ENCODE peak calls at places on chromosomes 13 and 19, in five cellular contexts. One of them, this sample, is unnamed.

GRCh38 chr19:18603255-18603957 is 3.2 kb downstream of the CRLF1 start:
- DNase-seq in T-cell: no peak
- DNase-seq in GM10248: no peak
- DNase-seq in epithelial cell of esophagus: no peak
- DNase-seq in amniotic stem cell: no peak
- DNase-seq in this sample: no peak

GRCh38 chr19:4059931-4060620 is 6.6 kb downstream of the ZBTB7A start:
- DNase-seq in GM10248: peak
- DNase-seq in amniotic stem cell: no peak
- DNase-seq in epithelial cell of esophagus: peak
- DNase-seq in T-cell: peak
- DNase-seq in this sample: no peak

GRCh38 chr19:3537438-3538240 is 1.3 kb upstream of the TEKTIP1 start:
- DNase-seq in GM10248: no peak
- DNase-seq in T-cell: no peak
- DNase-seq in epithelial cell of esophagus: no peak
- DNase-seq in amniotic stem cell: no peak
- DNase-seq in this sample: no peak

GRCh38 chr19:16594681-16595091 is 22.5 kb upstream of the SLC35E1 start:
- DNase-seq in GM10248: no peak
- DNase-seq in epithelial cell of esophagus: no peak
- DNase-seq in amniotic stem cell: no peak
- DNase-seq in T-cell: peak
- DNase-seq in this sample: no peak

GRCh38 chr19:56594783-56595547 is at the start of gene ZNF71:
- DNase-seq in T-cell: peak
- DNase-seq in GM10248: peak
- DNase-seq in amniotic stem cell: peak
- DNase-seq in epithelial cell of esophagus: peak
- DNase-seq in this sample: peak

GRCh38 chr19:33551676-33552075 is 30.1 kb upstream of the PEPD start:
- DNase-seq in amniotic stem cell: no peak
- DNase-seq in epithelial cell of esophagus: no peak
- DNase-seq in GM10248: no peak
- DNase-seq in T-cell: no peak
- DNase-seq in this sample: no peak

GRCh38 chr13:113029487-113030258 is 60.7 kb downstream of the MCF2L start:
- DNase-seq in epithelial cell of esophagus: no peak
- DNase-seq in T-cell: peak
- DNase-seq in GM10248: peak
- DNase-seq in amniotic stem cell: no peak
- DNase-seq in this sample: peak

GRCh38 chr13:26220575-26220974 is 1.5 kb downstream of the RNF6 start:
- DNase-seq in T-cell: no peak
- DNase-seq in amniotic stem cell: no peak
- DNase-seq in epithelial cell of esophagus: peak
- DNase-seq in GM10248: no peak
- DNase-seq in this sample: no peak

GRCh38 chr19:36456831-36457230 is 32.5 kb downstream of the ZNF566 start:
- DNase-seq in epithelial cell of esophagus: no peak
- DNase-seq in GM10248: no peak
- DNase-seq in T-cell: no peak
- DNase-seq in amniotic stem cell: no peak
- DNase-seq in this sample: no peak

GRCh38 chr19:40294560-40294959 is 9.4 kb upstream of the AKT2 start:
- DNase-seq in epithelial cell of esophagus: no peak
- DNase-seq in GM10248: no peak
- DNase-seq in T-cell: no peak
- DNase-seq in amniotic stem cell: no peak
- DNase-seq in this sample: no peak

GRCh38 chr13:106573855-106574254 is 5.9 kb upstream of the ARGLU1 start:
- DNase-seq in epithelial cell of esophagus: peak
- DNase-seq in T-cell: no peak
- DNase-seq in amniotic stem cell: no peak
- DNase-seq in GM10248: no peak
- DNase-seq in this sample: no peak

GRCh38 chr19:1290245-1290698 is 4.6 kb downstream of the EFNA2 start:
- DNase-seq in epithelial cell of esophagus: no peak
- DNase-seq in GM10248: no peak
- DNase-seq in amniotic stem cell: no peak
- DNase-seq in T-cell: no peak
- DNase-seq in this sample: peak

GRCh38 chr19:58229255-58229639 is 533 bp downstream of the ZNF544 start:
- DNase-seq in amniotic stem cell: no peak
- DNase-seq in GM10248: no peak
- DNase-seq in T-cell: no peak
- DNase-seq in epithelial cell of esophagus: peak
- DNase-seq in this sample: no peak

GRCh38 chr19:1213391-1214286 is 8.1 kb downstream of the STK11 start:
- DNase-seq in T-cell: peak
- DNase-seq in epithelial cell of esophagus: peak
- DNase-seq in amniotic stem cell: no peak
- DNase-seq in GM10248: peak
- DNase-seq in this sample: no peak

GRCh38 chr19:35090795-35091214 is 24.8 kb upstream of the FXYD3 start:
- DNase-seq in GM10248: no peak
- DNase-seq in epithelial cell of esophagus: no peak
- DNase-seq in amniotic stem cell: no peak
- DNase-seq in T-cell: no peak
- DNase-seq in this sample: peak

GRCh38 chr19:34794289-34794960 is 21.4 kb upstream of the ZNF599 start:
- DNase-seq in GM10248: no peak
- DNase-seq in T-cell: no peak
- DNase-seq in amniotic stem cell: no peak
- DNase-seq in epithelial cell of esophagus: peak
- DNase-seq in this sample: no peak

GRCh38 chr19:18291019-18291524 is 9.7 kb upstream of the JUND start:
- DNase-seq in T-cell: no peak
- DNase-seq in epithelial cell of esophagus: no peak
- DNase-seq in GM10248: no peak
- DNase-seq in amniotic stem cell: no peak
- DNase-seq in this sample: no peak

GRCh38 chr19:12521996-12522395 is 29.3 kb downstream of the ZNF564 start:
- DNase-seq in amniotic stem cell: no peak
- DNase-seq in T-cell: no peak
- DNase-seq in GM10248: no peak
- DNase-seq in epithelial cell of esophagus: no peak
- DNase-seq in this sample: no peak

GRCh38 chr19:1109032-1109541 is 5.3 kb downstream of the GPX4 start:
- DNase-seq in epithelial cell of esophagus: no peak
- DNase-seq in GM10248: no peak
- DNase-seq in amniotic stem cell: no peak
- DNase-seq in T-cell: no peak
- DNase-seq in this sample: peak

GRCh38 chr13:75993246-75993645 is 357.1 kb downstream of the LMO7 start:
- DNase-seq in T-cell: no peak
- DNase-seq in epithelial cell of esophagus: no peak
- DNase-seq in GM10248: no peak
- DNase-seq in amniotic stem cell: no peak
- DNase-seq in this sample: no peak

GRCh38 chr19:387777-388176 is 21.2 kb downstream of the C2CD4C start:
- DNase-seq in T-cell: no peak
- DNase-seq in epithelial cell of esophagus: no peak
- DNase-seq in GM10248: no peak
- DNase-seq in amniotic stem cell: no peak
- DNase-seq in this sample: no peak

GRCh38 chr19:54905908-54906511 is at the start of gene NCR1:
- DNase-seq in T-cell: peak
- DNase-seq in epithelial cell of esophagus: no peak
- DNase-seq in GM10248: no peak
- DNase-seq in amniotic stem cell: no peak
- DNase-seq in this sample: no peak

This sample was measured in pancreas.